ENCODE peak calls at places on chromosomes 16 and 17, in six cellular contexts. W is upper lobe of right lung; F is neural crest cell; N is stimulated activated CD8-positive, alpha-beta memory T cell treated with anti-CD3 and anti-CD28 coated beads, Interleukin-15, amount 100 ng/mL, for 24 hours; D is HTR-8/SVneo; B is vagina. S is an unnamed sample.

GRCh38 chr16:14024300-14024699 is 46.8 kb upstream of the MRTFB start:
- DNase-seq in D (no peak), W (no peak), N (no peak), F (no peak), B (no peak), S (no peak)

GRCh38 chr17:57226793-57227192 is 29.5 kb upstream of the MSI2 start:
- DNase-seq in N (no peak), D (no peak), B (no peak), F (no peak), W (no peak), S (no peak)

GRCh38 chr17:66317629-66318028 is 15.2 kb downstream of the PRKCA start:
- DNase-seq in N (no peak), D (no peak), F (no peak), W (no peak), B (no peak), S (no peak)

GRCh38 chr16:23059433-23059832 is 89.8 kb downstream of the USP31 start:
- DNase-seq in B (no peak), F (no peak), N (no peak), W (no peak), D (no peak), S (no peak)

GRCh38 chr16:1199342-1200013 is 25.6 kb downstream of the TPSG1 start:
- DNase-seq in F (no peak), D (no peak), W (no peak), B (no peak), N (no peak), S (no peak)

GRCh38 chr16:77961811-77962210 is 60.5 kb upstream of the CLEC3A start:
- DNase-seq in B (no peak), F (no peak), N (no peak), W (no peak), D (no peak), S (no peak)

GRCh38 chr17:16989230-16989952 is 17.5 kb upstream of the TNFRSF13B start:
- DNase-seq in F (no peak), B (no peak), N (no peak), W (no peak), D (no peak), S (no peak)

GRCh38 chr17:10649031-10649430 is 8.1 kb downstream of the MYH3 start:
- DNase-seq in F (no peak), N (no peak), D (no peak), B (no peak), W (no peak), S (no peak)

S was measured in GM18507.